ENCODE peak calls at places on chromosomes 11 and 22, in five cellular contexts. J, P, C, S and F are unnamed samples.

GRCh38 chr11:64762277-64762915 is 2.6 kb upstream of the PYGM start:
- DNase-seq in S (no peak), P (no peak), C (no peak), J (no peak), F (no peak)

GRCh38 chr11:69227271-69227670 is 66.7 kb upstream of the MYEOV start:
- DNase-seq in C (no peak), P (no peak), J (no peak), S (no peak), F (no peak)

GRCh38 chr11:31870609-31871309 is 59.6 kb upstream of the PAX6 start:
- DNase-seq in P (peak), C (peak), J (peak), S (peak), F (peak)

GRCh38 chr22:30575011-30575671 is 676 bp upstream of the GAL3ST1 start:
- DNase-seq in P (no peak), C (no peak), S (peak), J (no peak), F (no peak)

GRCh38 chr22:31488988-31489617 is 539 bp downstream of the EIF4ENIF1 start:
- DNase-seq in S (peak), P (no peak), J (no peak), C (no peak), F (no peak)

GRCh38 chr11:1138053-1138452 is 19.7 kb upstream of the MUC5AC start:
- DNase-seq in S (peak), P (no peak), C (no peak), J (no peak), F (no peak)

GRCh38 chr11:43419460-43419859 is 60.7 kb downstream of the TTC17 start:
- DNase-seq in S (peak), C (peak), J (peak), P (no peak), F (peak)

GRCh38 chr11:28346721-28347120 is 238.5 kb downstream of the METTL15 start:
- DNase-seq in C (no peak), J (no peak), S (no peak), P (no peak), F (no peak)

GRCh38 chr11:8059571-8060011 is 21.4 kb upstream of the TUB start:
- DNase-seq in J (no peak), P (no peak), S (no peak), C (no peak), F (no peak)

GRCh38 chr22:21629262-21630149 is at the start of gene YDJC:
- DNase-seq in P (peak), S (peak), J (peak), C (peak), F (peak)

GRCh38 chr22:46723882-46724281 is 14.2 kb downstream of the CERK start:
- DNase-seq in S (no peak), J (no peak), P (no peak), C (no peak), F (no peak)

GRCh38 chr11:2329551-2329950 is 27.7 kb downstream of the TSPAN32 start:
- DNase-seq in S (no peak), P (no peak), J (no peak), C (no peak), F (no peak)

GRCh38 chr11:105884436-105884835 is 137.6 kb downstream of the MSANTD4 start:
- DNase-seq in J (no peak), S (no peak), C (no peak), P (no peak), F (no peak)

GRCh38 chr22:24947383-24947782 is 889 bp upstream of the LHFPL7 start:
- DNase-seq in S (no peak), P (no peak), J (no peak), C (no peak), F (no peak)

GRCh38 chr22:24950272-24950902 is 2.1 kb upstream of the KIAA1671 start:
- DNase-seq in S (peak), P (peak), J (no peak), C (peak), F (no peak)

GRCh38 chr22:24948356-24949202 is 2.1 kb upstream of the LHFPL7 start:
- DNase-seq in J (no peak), S (no peak), C (no peak), P (no peak), F (no peak)

GRCh38 chr22:24945430-24945829 is 1.1 kb downstream of the LHFPL7 start:
- DNase-seq in P (no peak), C (no peak), S (no peak), J (no peak), F (no peak)

DNA sequence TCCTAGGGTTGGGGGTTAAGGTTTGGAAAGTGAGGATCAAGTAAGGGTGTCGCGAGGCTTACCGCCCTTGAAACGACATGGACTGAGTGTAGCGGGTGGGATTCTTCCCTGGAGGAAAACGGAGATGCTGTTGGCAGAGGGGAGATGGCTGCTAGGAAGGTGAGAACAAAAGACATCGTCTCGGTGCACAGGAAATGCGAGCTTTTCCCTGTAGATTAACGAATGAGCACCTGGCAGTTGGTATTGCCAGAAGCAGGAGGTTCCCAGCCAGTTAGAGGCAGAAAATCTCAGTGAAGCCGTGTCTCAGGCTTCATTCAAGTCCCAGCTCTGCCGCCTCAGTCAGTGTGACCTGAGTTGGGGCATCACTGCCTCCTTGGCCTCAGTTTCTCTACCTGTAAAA is 1.4 kb upstream of the LHFPL7 start:
- DNase-seq in S (no peak), C (no peak), P (no peak), J (no peak), F (no peak)
- TF ChIP-seq RAD21 in S (no peak), C (no peak), P (no peak), J (no peak), F (no peak)

GRCh38 chr22:44180706-44181032 is at the start of gene PARVG:
- DNase-seq in P (no peak), S (no peak), J (no peak), C (no peak), F (no peak)

GRCh38 chr22:44181912-44182590 is 1.3 kb downstream of the PARVG start:
- DNase-seq in P (no peak), J (no peak), C (no peak), S (no peak), F (no peak)

GRCh38 chr22:44182591-44183588 is 2.2 kb downstream of the PARVG start:
- DNase-seq in S (no peak), J (no peak), C (no peak), P (no peak), F (no peak)

GRCh38 chr22:44179989-44180705 is 578 bp upstream of the PARVG start:
- DNase-seq in S (no peak), J (no peak), P (no peak), C (no peak), F (no peak)

DNA sequence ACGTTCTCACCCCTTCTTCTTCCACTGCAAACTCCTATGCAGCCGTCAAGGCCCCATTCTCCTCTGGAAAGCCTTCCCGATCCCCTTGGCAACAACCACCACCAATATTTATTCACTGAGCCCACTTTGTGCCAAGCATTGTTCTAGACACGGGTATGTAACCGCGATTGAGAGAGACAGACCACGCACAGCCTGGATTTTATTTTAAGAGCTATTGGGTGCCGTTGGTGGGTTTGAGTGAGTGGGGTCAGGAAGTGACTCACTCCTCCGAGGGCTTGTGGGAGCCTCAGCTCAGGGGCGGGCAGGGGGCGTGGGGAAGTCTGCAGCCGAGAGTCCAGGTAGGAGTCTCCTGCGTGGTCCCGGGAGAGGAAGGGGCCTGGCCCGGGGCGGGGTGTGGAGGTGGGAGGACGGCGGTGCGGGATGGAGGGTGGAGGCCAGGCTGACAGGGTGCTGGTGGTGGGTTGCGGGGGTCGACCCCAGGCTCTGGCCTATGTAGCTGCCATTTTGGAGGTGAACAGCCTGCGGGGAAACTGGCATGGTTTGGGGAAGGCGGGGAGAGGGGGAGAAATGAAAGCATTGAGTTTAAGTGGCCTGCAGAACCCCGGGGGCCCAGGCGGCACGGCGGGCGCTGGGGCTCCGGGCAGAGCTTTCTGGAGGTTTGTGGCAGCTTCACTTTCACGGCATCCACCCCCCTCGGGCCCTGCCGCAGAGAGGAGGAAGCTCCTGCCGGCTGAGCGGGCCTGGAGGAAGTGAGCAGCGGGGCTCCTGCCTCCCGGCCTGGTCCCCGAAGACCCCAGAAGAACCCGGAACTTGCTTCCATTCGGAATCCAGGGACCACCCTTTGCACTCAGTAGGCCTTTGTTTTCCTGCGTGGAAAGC is 547 bp downstream of the PARVG start:
- DNase-seq in S (no peak), J (no peak), C (no peak), P (no peak), F (no peak)
- TF ChIP-seq RAD21 in S (no peak), J (no peak), C (no peak), P (no peak), F (no peak)

DNA sequence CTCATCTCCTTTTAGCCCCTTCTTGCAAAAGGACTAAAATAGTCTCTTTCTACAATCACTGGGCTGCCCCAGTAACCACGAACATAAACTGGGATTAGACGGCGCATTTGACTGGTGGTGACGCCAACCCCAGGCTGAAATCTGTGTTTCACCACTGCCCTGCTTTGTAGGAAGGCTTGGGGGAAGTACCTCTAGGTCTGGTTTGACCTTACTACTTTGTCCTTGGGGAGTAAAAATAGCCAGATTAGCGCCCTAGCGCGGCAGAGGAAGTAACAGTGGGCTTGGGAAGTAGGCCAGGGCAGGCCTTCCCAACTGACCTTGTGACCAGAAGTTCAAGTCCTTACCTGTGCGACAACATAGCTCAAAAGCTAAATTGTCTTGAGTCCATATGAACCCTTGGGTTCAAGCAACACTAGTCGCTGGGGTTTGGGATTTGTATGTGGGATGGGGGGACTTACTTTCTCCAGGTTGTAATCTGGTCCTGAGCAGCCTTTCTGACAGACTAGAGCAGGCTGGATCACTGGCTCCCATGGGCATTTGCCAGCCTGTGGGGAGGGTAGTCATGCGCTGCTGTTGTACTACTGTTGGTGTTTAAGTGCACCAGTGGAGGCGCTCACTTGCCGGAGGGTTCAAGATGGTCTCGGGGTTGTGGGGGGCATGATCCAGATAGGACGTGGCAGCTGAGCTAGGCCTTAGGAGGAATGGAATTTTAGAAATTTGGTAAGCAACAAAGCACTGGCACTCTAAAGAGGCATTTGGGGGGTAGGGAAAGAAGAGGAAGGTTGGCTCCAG is 953 bp upstream of the PACS1 start:
- DNase-seq in J (no peak), S (peak), C (peak), P (no peak), F (peak)
- TF ChIP-seq RAD21 in J (no peak), S (peak), C (no peak), P (no peak), F (no peak)

GRCh38 chr11:85767277-85767676 is 43.7 kb downstream of the SYTL2 start:
- DNase-seq in P (no peak), J (no peak), S (no peak), C (no peak), F (no peak)
- TF ChIP-seq RAD21 in P (no peak), J (no peak), S (no peak), C (no peak), F (no peak)

GRCh38 chr11:112004389-112004788 is 20.8 kb upstream of the DLAT start:
- DNase-seq in S (no peak), P (no peak), J (peak), C (peak), F (no peak)
- TF ChIP-seq RAD21 in S (peak), P (peak), J (peak), C (no peak), F (no peak)